ENCODE peak calls at places on chromosomes 12 and 14, in eight cellular contexts. I is stomach, N is endothelial cell of umbilical vein, B is transverse colon, U is HepG2, R is sigmoid colon, E is suprapubic skin, J is HCT116. L is an unnamed sample.
A peak's percentile ranks its signal among the peaks of the same experiment; 100 is the strongest.

GRCh38 chr12:124238886-124239285 is 56.0 kb upstream of the RFLNA start:
- DNase-seq in R (no peak), E (no peak), N (no peak), J (no peak), U (peak; percentile 18), I (peak; percentile 74), B (peak; percentile 74), L (no peak)

GRCh38 chr12:92185052-92185451 is 39.4 kb upstream of the BTG1 start:
- DNase-seq in B (no peak), R (no peak), U (no peak), E (no peak), N (no peak), J (no peak), I (no peak), L (no peak)

GRCh38 chr12:89429539-89429938 is 77.2 kb upstream of the DUSP6 start:
- DNase-seq in U (no peak), E (no peak), J (no peak), N (no peak), I (no peak), B (no peak), R (no peak), L (no peak)

GRCh38 chr14:32764131-32764530 is 174.5 kb upstream of the NPAS3 start:
- DNase-seq in I (no peak), R (no peak), E (no peak), U (no peak), J (no peak), N (no peak), B (no peak), L (no peak)

GRCh38 chr12:62210422-62210821 is 49.8 kb upstream of the USP15 start:
- DNase-seq in R (no peak), N (peak; percentile 39), U (peak; percentile 28), J (peak; percentile 37), I (peak; percentile 33), B (peak; percentile 28), E (no peak), L (no peak)

GRCh38 chr12:76983420-76983819 is 81.9 kb downstream of the E2F7 start:
- DNase-seq in E (no peak), I (no peak), R (no peak), B (no peak), U (no peak), N (no peak), J (no peak), L (no peak)

GRCh38 chr12:71456316-71456715 is 16.7 kb downstream of the LGR5 start:
- DNase-seq in R (no peak), B (no peak), I (no peak), J (no peak), E (no peak), N (no peak), U (no peak), L (no peak)

GRCh38 chr14:68544150-68544892 is 248.5 kb downstream of the ZFP36L1 start:
- DNase-seq in U (no peak), J (no peak), E (peak; percentile 90), B (peak; percentile 64), R (peak; percentile 97), N (peak; percentile 85), I (peak; percentile 72), L (peak; percentile 99)

GRCh38 chr12:106903241-106903950 is 52.3 kb upstream of the TMEM263 start:
- DNase-seq in B (peak; percentile 90), N (peak; percentile 67), R (peak; percentile 75), E (peak; percentile 63), J (peak; percentile 28), I (peak; percentile 89), U (peak; percentile 33), L (no peak)

GRCh38 chr12:75979181-75979580 is 52.4 kb downstream of the PHLDA1 start:
- DNase-seq in B (no peak), J (no peak), E (no peak), U (no peak), R (no peak), I (no peak), N (peak; percentile 91), L (no peak)

GRCh38 chr12:42140901-42141300 is 3.8 kb downstream of the GXYLT1 start:
- DNase-seq in U (peak; percentile 81), J (no peak), R (no peak), N (no peak), E (no peak), I (no peak), B (no peak), L (no peak)

GRCh38 chr12:80239867-80240266 is 140.5 kb downstream of the OTOGL start:
- DNase-seq in R (no peak), N (no peak), E (no peak), I (no peak), B (no peak), J (no peak), U (no peak), L (no peak)

GRCh38 chr12:128266559-128267245 is at the start of gene TMEM132C:
- DNase-seq in R (no peak), B (no peak), E (no peak), N (no peak), I (no peak), U (no peak), J (no peak), L (peak; percentile 72)

GRCh38 chr12:57488397-57489156 is 709 bp downstream of the MARS1 start:
- DNase-seq in B (no peak), N (peak; percentile 38), E (no peak), I (no peak), U (no peak), J (no peak), R (no peak), L (no peak)

GRCh38 chr14:103228076-103228806 is 105.0 kb downstream of the TNFAIP2 start:
- DNase-seq in B (no peak), I (no peak), E (no peak), R (no peak), U (no peak), J (no peak), N (no peak), L (no peak)

GRCh38 chr14:34930591-34931069 is 52.2 kb upstream of the SRP54 start:
- DNase-seq in J (no peak), B (no peak), N (peak; percentile 29), U (no peak), I (no peak), R (no peak), E (no peak), L (no peak)

GRCh38 chr14:43407721-43408120 is 1099.4 kb downstream of the FSCB start:
- DNase-seq in N (peak; percentile 1), J (no peak), I (no peak), R (no peak), U (no peak), E (no peak), B (no peak), L (no peak)

GRCh38 chr12:12398026-12398859 is 41.4 kb downstream of the BORCS5 start:
- DNase-seq in U (peak; percentile 89), J (no peak), N (peak; percentile 75), R (peak; percentile 88), E (peak; percentile 76), I (no peak), B (peak; percentile 30), L (peak; percentile 95)

GRCh38 chr12:19190292-19191031 is 60.9 kb downstream of the PLEKHA5 start:
- DNase-seq in E (no peak), J (no peak), N (peak; percentile 87), I (no peak), R (no peak), B (no peak), U (no peak), L (no peak)

GRCh38 chr12:50542448-50542847 is 37.7 kb downstream of the DIP2B start:
- DNase-seq in B (no peak), E (no peak), N (no peak), I (no peak), J (peak; percentile 77), R (no peak), U (no peak), L (no peak)

GRCh38 chr12:46131729-46132128 is 137.1 kb downstream of the SLC38A1 start:
- DNase-seq in E (no peak), R (no peak), J (peak; percentile 55), U (no peak), N (no peak), B (no peak), I (no peak), L (no peak)

GRCh38 chr12:90333939-90334338 is 621.0 kb downstream of the CCER1 start:
- DNase-seq in I (no peak), E (no peak), B (no peak), N (peak; percentile 53), U (no peak), J (no peak), R (no peak), L (no peak)

GRCh38 chr14:21088687-21089086 is 9.8 kb downstream of the ZNF219 start:
- DNase-seq in J (no peak), B (no peak), N (no peak), E (no peak), R (no peak), U (no peak), I (no peak), L (no peak)
- TF ChIP-seq POLR2AphosphoS5 in J (no peak), B (no peak), N (no peak), E (no peak), R (no peak), U (no peak), I (no peak), L (no peak)

GRCh38 chr14:23529016-23529740 is 22.4 kb downstream of the ZFHX2 start:
- DNase-seq in R (no peak), E (no peak), B (no peak), U (no peak), J (no peak), I (no peak), N (no peak), L (no peak)
- H3K27ac ChIP-seq in R (no peak overlapping the region), E (no peak overlapping the region), B (no peak overlapping the region), U (no peak overlapping the region), J (no peak overlapping the region), I (no peak overlapping the region), N (no peak overlapping the region), L (no peak overlapping the region)

GRCh38 chr14:75200451-75200850 is 24.0 kb upstream of the TMED10 start:
- DNase-seq in U (no peak), B (peak; percentile 88), E (no peak), J (peak; percentile 70), I (peak; percentile 87), R (no peak), N (no peak), L (no peak)
- TF ChIP-seq POLR2A in U (no peak), B (peak; percentile 53), E (no peak), J (no peak), I (no peak), R (no peak), N (no peak), L (no peak)

GRCh38 chr12:44947163-44947562 is 71.0 kb upstream of the NELL2 start:
- DNase-seq in N (no peak), I (no peak), B (no peak), E (no peak), U (no peak), J (no peak), R (no peak), L (no peak)
- TF ChIP-seq POLR2AphosphoS5 in N (no peak), I (no peak), B (no peak), E (no peak), U (no peak), J (no peak), R (no peak), L (no peak)

DNA sequence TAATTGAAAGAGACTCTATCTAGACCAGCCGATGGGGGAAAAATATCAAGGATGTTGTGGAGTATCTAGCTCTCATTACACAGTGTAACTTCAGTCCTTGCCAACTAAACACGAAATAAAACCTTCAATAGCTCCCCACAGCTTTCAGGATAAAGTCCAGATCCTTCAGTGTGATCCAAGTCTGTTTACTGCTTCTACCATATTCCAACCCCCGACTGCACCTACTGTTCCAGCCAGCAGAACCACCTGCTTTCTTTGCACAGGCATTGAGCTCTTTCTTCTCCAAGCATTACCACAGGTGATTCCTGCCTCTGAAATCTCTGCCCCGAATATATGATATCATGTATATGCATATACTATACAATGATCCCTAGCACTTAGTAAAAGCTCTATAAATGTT is 2.2 kb upstream of the LRRC23 start:
- DNase-seq in J (no peak), B (no peak), U (no peak), I (no peak), E (no peak), N (no peak), R (peak; percentile 0), L (no peak)
- H3K27ac ChIP-seq in J (no peak overlapping the region), B (no peak overlapping the region), U (no peak overlapping the region), I (no peak overlapping the region), E (no peak overlapping the region), N (no peak overlapping the region), R (no peak overlapping the region), L (no peak overlapping the region)